ENCODE peak calls at places on chromosomes 11 and 22, in four cellular contexts. U, B, T and X are unnamed samples.

GRCh38 chr11:64842851-64843841 is 1.3 kb downstream of the CDC42BPG start:
- DNase-seq in T (no peak), B (no peak), U (peak), X (no peak)

GRCh38 chr22:38966379-38966700 is 8.9 kb downstream of the APOBEC3A start:
- DNase-seq in T (no peak), U (no peak), B (no peak), X (no peak)

GRCh38 chr11:99271527-99271926 is 250.8 kb downstream of the CNTN5 start:
- DNase-seq in T (no peak), B (no peak), U (no peak), X (no peak)

GRCh38 chr22:26585104-26585790 is 4.7 kb downstream of the TPST2 start:
- DNase-seq in U (peak), B (no peak), T (no peak), X (no peak)

GRCh38 chr11:116576523-116576922 is 196.3 kb downstream of the BUD13 start:
- DNase-seq in B (no peak), U (peak), T (no peak), X (no peak)

GRCh38 chr11:68660066-68660810 is 24.1 kb upstream of the GAL start:
- DNase-seq in B (no peak), U (no peak), T (no peak), X (no peak)

GRCh38 chr11:132099692-132100091 is 729.3 kb downstream of the NTM start:
- DNase-seq in T (no peak), U (no peak), B (no peak), X (peak)

GRCh38 chr22:35186492-35186891 is 70.8 kb upstream of the HMGXB4 start:
- DNase-seq in B (no peak), U (no peak), T (no peak), X (no peak)

GRCh38 chr11:31655483-31655882 is 145.9 kb downstream of the ELP4 start:
- DNase-seq in T (no peak), B (no peak), U (peak), X (no peak)

GRCh38 chr11:80136991-80137390 is 696.2 kb upstream of the TENM4 start:
- DNase-seq in T (no peak), U (peak), B (no peak), X (no peak)

GRCh38 chr11:70715636-70716035 is 317.3 kb downstream of the CTTN start:
- DNase-seq in U (no peak), T (no peak), B (no peak), X (no peak)

GRCh38 chr11:75479598-75479986 is 46.1 kb downstream of the GDPD5 start:
- DNase-seq in T (no peak), U (no peak), B (no peak), X (no peak)

GRCh38 chr11:111978028-111978771 is 41.1 kb downstream of the DIXDC1 start:
- DNase-seq in B (no peak), U (peak), T (peak), X (peak)

GRCh38 chr22:25485626-25486545 is 78.6 kb upstream of the GRK3 start:
- DNase-seq in B (peak), U (peak), T (no peak), X (no peak)

GRCh38 chr11:121236115-121237001 is 56.2 kb upstream of the SC5D start:
- DNase-seq in T (no peak), B (no peak), U (peak), X (no peak)

GRCh38 chr11:134533511-134533910 is 121.5 kb upstream of the B3GAT1 start:
- DNase-seq in U (no peak), B (no peak), T (no peak), X (no peak)

GRCh38 chr11:22626573-22627239 is 1.1 kb upstream of the FANCF start:
- DNase-seq in U (no peak), B (no peak), T (no peak), X (no peak)

GRCh38 chr11:34052608-34053160 is 1.2 kb downstream of the CAPRIN1 start:
- DNase-seq in U (no peak), B (peak), T (no peak), X (no peak)

GRCh38 chr11:134346976-134347350 is 15.2 kb downstream of the GLB1L2 start:
- DNase-seq in B (no peak), U (no peak), T (no peak), X (no peak)